ENCODE peak calls at places on chromosomes 12 and 14, in eight cellular contexts. One of them, this sample, is unnamed.

GRCh38 chr14:31465113-31465512 is 7.8 kb upstream of the DTD2 start:
- DNase-seq in nephron progenitor cell: no peak
- DNase-seq in esophagus squamous epithelium: no peak
- DNase-seq in CD4-positive, alpha-beta T cell: no peak
- DNase-seq in cardiac muscle cell: peak; percentile 7
- DNase-seq in H9: no peak
- DNase-seq in fibroblast of villous mesenchyme: peak; percentile 49
- DNase-seq in epithelial cell of esophagus: no peak
- DNase-seq in this sample: no peak

GRCh38 chr12:104637616-104638015 is 180.9 kb downstream of the CHST11 start:
- DNase-seq in nephron progenitor cell: no peak
- DNase-seq in esophagus squamous epithelium: no peak
- DNase-seq in CD4-positive, alpha-beta T cell: no peak
- DNase-seq in cardiac muscle cell: no peak
- DNase-seq in H9: no peak
- DNase-seq in fibroblast of villous mesenchyme: no peak
- DNase-seq in epithelial cell of esophagus: no peak
- DNase-seq in this sample: no peak

GRCh38 chr12:131857908-131858850 is 30.0 kb downstream of the MMP17 start:
- DNase-seq in nephron progenitor cell: no peak
- DNase-seq in esophagus squamous epithelium: no peak
- DNase-seq in CD4-positive, alpha-beta T cell: no peak
- DNase-seq in cardiac muscle cell: no peak
- DNase-seq in H9: peak; percentile 29
- DNase-seq in fibroblast of villous mesenchyme: no peak
- DNase-seq in epithelial cell of esophagus: no peak
- DNase-seq in this sample: no peak

GRCh38 chr12:22271036-22271435 is 63.5 kb downstream of the ST8SIA1 start:
- DNase-seq in nephron progenitor cell: no peak
- DNase-seq in esophagus squamous epithelium: no peak
- DNase-seq in CD4-positive, alpha-beta T cell: no peak
- DNase-seq in cardiac muscle cell: peak; percentile 88
- DNase-seq in H9: no peak
- DNase-seq in fibroblast of villous mesenchyme: peak; percentile 55
- DNase-seq in epithelial cell of esophagus: peak; percentile 82
- DNase-seq in this sample: no peak

GRCh38 chr12:53182836-53183235 is 2.1 kb upstream of the CSAD start:
- DNase-seq in nephron progenitor cell: no peak
- DNase-seq in esophagus squamous epithelium: no peak
- DNase-seq in CD4-positive, alpha-beta T cell: no peak
- DNase-seq in cardiac muscle cell: peak; percentile 27
- DNase-seq in H9: no peak
- DNase-seq in fibroblast of villous mesenchyme: no peak
- DNase-seq in epithelial cell of esophagus: peak; percentile 64
- DNase-seq in this sample: no peak

GRCh38 chr12:68565391-68565903 is 45.3 kb upstream of the RAP1B start:
- DNase-seq in nephron progenitor cell: no peak
- DNase-seq in esophagus squamous epithelium: no peak
- DNase-seq in CD4-positive, alpha-beta T cell: no peak
- DNase-seq in cardiac muscle cell: peak; percentile 58
- DNase-seq in H9: no peak
- DNase-seq in fibroblast of villous mesenchyme: peak; percentile 97
- DNase-seq in epithelial cell of esophagus: peak; percentile 58
- DNase-seq in this sample: no peak

GRCh38 chr14:30559638-30560071 is 697 bp downstream of the G2E3 start:
- DNase-seq in nephron progenitor cell: peak; percentile 7
- DNase-seq in esophagus squamous epithelium: no peak
- DNase-seq in CD4-positive, alpha-beta T cell: no peak
- DNase-seq in cardiac muscle cell: peak; percentile 33
- DNase-seq in H9: no peak
- DNase-seq in fibroblast of villous mesenchyme: peak; percentile 55
- DNase-seq in epithelial cell of esophagus: peak; percentile 30
- DNase-seq in this sample: peak; percentile 31

GRCh38 chr14:82720931-82721330 is 1187.3 kb upstream of the SEL1L start:
- DNase-seq in nephron progenitor cell: no peak
- DNase-seq in esophagus squamous epithelium: no peak
- DNase-seq in CD4-positive, alpha-beta T cell: no peak
- DNase-seq in cardiac muscle cell: peak; percentile 14
- DNase-seq in H9: no peak
- DNase-seq in fibroblast of villous mesenchyme: no peak
- DNase-seq in epithelial cell of esophagus: no peak
- DNase-seq in this sample: no peak

GRCh38 chr14:100239200-100239839 is 376 bp downstream of the YY1 start:
- DNase-seq in nephron progenitor cell: peak; percentile 52
- DNase-seq in esophagus squamous epithelium: no peak
- DNase-seq in CD4-positive, alpha-beta T cell: no peak
- DNase-seq in cardiac muscle cell: no peak
- DNase-seq in H9: no peak
- DNase-seq in fibroblast of villous mesenchyme: no peak
- DNase-seq in epithelial cell of esophagus: no peak
- DNase-seq in this sample: no peak

DNA sequence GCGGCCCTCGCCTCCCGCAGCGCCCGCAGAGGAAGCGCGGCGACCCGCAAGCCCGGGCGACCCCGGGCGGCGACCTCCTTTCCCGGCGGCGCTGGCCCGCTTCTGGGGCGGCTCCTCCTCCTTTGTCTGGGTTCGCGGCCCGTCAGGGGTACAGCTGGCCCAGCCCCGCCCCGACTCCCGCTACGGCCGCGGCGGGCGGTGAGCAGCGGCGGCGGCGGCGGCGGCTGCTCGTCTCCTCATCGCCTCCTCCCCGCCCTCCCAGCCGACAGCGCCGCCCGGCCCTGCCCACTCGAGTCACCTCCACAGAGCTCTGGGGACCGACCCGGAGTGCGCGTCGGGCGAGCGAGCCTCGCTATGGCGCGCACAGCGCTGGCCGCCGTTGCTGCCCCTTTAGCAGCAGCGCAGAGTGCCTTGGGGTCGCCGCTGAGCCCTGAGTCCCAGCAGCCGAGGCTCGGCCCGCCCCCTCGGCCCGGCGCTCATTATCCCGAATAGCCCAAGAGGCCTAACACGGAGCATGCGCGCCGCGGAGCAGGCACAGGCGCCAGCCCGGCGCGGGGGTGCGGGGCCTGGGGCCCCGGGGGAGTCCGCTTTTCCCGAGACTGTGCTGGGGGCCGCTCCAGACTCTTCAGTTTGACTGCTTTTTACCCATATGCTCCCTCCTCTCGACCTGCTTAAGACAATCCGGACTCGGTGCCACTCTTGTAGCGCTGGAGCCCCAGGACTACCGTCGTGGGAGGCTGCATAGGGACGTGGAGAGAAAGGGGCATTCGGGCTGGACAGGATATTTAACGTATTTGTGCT is at the start of gene SOS2:
- DNase-seq in nephron progenitor cell: peak; percentile 93
- DNase-seq in esophagus squamous epithelium: peak; percentile 63
- DNase-seq in CD4-positive, alpha-beta T cell: peak; percentile 80
- DNase-seq in cardiac muscle cell: peak; percentile 90
- DNase-seq in H9: peak; percentile 91
- DNase-seq in fibroblast of villous mesenchyme: peak; percentile 84
- DNase-seq in epithelial cell of esophagus: peak; percentile 87
- DNase-seq in this sample: peak; percentile 93
- TF ChIP-seq CTCF in nephron progenitor cell: no peak
- TF ChIP-seq CTCF in esophagus squamous epithelium: peak; percentile 13
- TF ChIP-seq CTCF in CD4-positive, alpha-beta T cell: no peak
- TF ChIP-seq CTCF in cardiac muscle cell: peak; percentile 2
- TF ChIP-seq CTCF in H9: no peak
- TF ChIP-seq CTCF in fibroblast of villous mesenchyme: no peak
- TF ChIP-seq CTCF in epithelial cell of esophagus: no peak
- TF ChIP-seq CTCF in this sample: no peak

GRCh38 chr14:49687942-49688700 is at the start of gene POLE2:
- DNase-seq in nephron progenitor cell: peak; percentile 86
- DNase-seq in esophagus squamous epithelium: peak; percentile 2
- DNase-seq in CD4-positive, alpha-beta T cell: peak; percentile 70
- DNase-seq in cardiac muscle cell: peak; percentile 80
- DNase-seq in H9: peak; percentile 82
- DNase-seq in fibroblast of villous mesenchyme: peak; percentile 66
- DNase-seq in epithelial cell of esophagus: peak; percentile 72
- DNase-seq in this sample: peak; percentile 89
- TF ChIP-seq CTCF in nephron progenitor cell: no peak
- TF ChIP-seq CTCF in esophagus squamous epithelium: peak; percentile 13
- TF ChIP-seq CTCF in CD4-positive, alpha-beta T cell: no peak
- TF ChIP-seq CTCF in cardiac muscle cell: no peak
- TF ChIP-seq CTCF in H9: no peak
- TF ChIP-seq CTCF in fibroblast of villous mesenchyme: no peak
- TF ChIP-seq CTCF in epithelial cell of esophagus: peak; percentile 6
- TF ChIP-seq CTCF in this sample: no peak

GRCh38 chr12:2057041-2057792 is 4.4 kb downstream of the CACNA1C start:
- DNase-seq in nephron progenitor cell: peak; percentile 88
- DNase-seq in esophagus squamous epithelium: no peak
- DNase-seq in CD4-positive, alpha-beta T cell: peak; percentile 16
- DNase-seq in cardiac muscle cell: peak; percentile 73
- DNase-seq in H9: peak; percentile 96
- DNase-seq in fibroblast of villous mesenchyme: peak; percentile 64
- DNase-seq in epithelial cell of esophagus: peak; percentile 19
- DNase-seq in this sample: peak; percentile 55
- TF ChIP-seq CTCF in nephron progenitor cell: peak; percentile 84
- TF ChIP-seq CTCF in esophagus squamous epithelium: peak; percentile 51
- TF ChIP-seq CTCF in CD4-positive, alpha-beta T cell: no peak
- TF ChIP-seq CTCF in cardiac muscle cell: peak; percentile 91
- TF ChIP-seq CTCF in H9: peak; percentile 97
- TF ChIP-seq CTCF in fibroblast of villous mesenchyme: peak; percentile 86
- TF ChIP-seq CTCF in epithelial cell of esophagus: peak; percentile 50
- TF ChIP-seq CTCF in this sample: peak; percentile 44

DNA sequence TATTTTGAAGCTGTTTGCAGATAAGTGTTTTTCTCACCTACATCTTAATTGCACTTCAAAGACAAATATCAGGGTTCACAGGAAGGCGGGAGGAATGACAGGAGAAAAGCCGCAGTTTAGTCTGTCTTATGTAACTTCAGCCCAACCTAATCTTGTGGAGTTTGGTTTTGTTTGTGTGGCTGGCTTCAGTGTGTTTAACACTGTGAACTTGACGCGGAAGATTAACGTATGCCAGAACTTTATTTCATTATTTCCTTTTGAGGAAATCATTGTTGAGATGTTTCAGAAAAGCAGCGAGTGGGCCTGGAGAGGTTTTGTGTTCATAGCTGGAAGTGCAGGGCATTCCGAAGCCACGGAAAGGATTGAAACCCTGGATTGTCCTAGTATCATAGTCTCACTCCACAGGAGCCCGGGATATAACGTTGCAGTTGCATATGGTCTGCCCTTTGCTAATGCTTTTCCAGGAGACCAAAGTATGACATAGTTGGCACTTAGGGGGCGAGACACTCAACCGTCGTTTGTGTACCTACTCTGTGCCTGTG is 2.0 kb downstream of the PELI2 start:
- DNase-seq in nephron progenitor cell: no peak
- DNase-seq in esophagus squamous epithelium: no peak
- DNase-seq in CD4-positive, alpha-beta T cell: no peak
- DNase-seq in cardiac muscle cell: peak; percentile 84
- DNase-seq in H9: no peak
- DNase-seq in fibroblast of villous mesenchyme: peak; percentile 6
- DNase-seq in epithelial cell of esophagus: no peak
- DNase-seq in this sample: no peak
- TF ChIP-seq CTCF in nephron progenitor cell: no peak
- TF ChIP-seq CTCF in esophagus squamous epithelium: no peak
- TF ChIP-seq CTCF in CD4-positive, alpha-beta T cell: no peak
- TF ChIP-seq CTCF in cardiac muscle cell: peak; percentile 14
- TF ChIP-seq CTCF in H9: no peak
- TF ChIP-seq CTCF in fibroblast of villous mesenchyme: no peak
- TF ChIP-seq CTCF in epithelial cell of esophagus: no peak
- TF ChIP-seq CTCF in this sample: no peak

DNA sequence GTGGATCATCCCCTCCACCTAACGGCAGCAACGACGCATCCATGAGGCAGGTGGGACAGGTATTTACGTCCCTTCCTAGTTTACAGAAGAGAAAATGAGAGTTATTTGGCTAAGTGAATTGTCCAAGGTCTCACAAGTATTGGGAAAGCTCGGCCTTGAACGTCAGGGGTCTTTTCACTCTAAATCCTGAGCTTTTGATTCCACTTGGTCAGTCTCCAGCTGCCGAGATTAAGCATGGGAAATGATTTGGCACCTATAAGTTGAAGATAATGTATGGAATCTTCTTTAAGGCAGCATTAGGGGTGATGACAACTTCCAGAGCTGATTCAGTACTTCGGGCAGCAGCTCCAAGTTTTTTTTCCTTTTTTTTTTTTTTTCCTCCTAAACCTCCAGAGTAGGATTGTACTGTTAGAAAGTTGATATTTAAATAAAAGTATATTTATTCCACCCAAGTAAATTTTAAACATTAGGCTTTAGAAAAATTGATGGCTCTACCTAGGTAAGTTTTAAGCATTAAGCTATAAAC is 741 bp downstream of the FAM234B start:
- DNase-seq in nephron progenitor cell: no peak
- DNase-seq in esophagus squamous epithelium: no peak
- DNase-seq in CD4-positive, alpha-beta T cell: no peak
- DNase-seq in cardiac muscle cell: peak; percentile 29
- DNase-seq in H9: no peak
- DNase-seq in fibroblast of villous mesenchyme: no peak
- DNase-seq in epithelial cell of esophagus: peak; percentile 19
- DNase-seq in this sample: no peak
- TF ChIP-seq CTCF in nephron progenitor cell: no peak
- TF ChIP-seq CTCF in esophagus squamous epithelium: no peak
- TF ChIP-seq CTCF in CD4-positive, alpha-beta T cell: no peak
- TF ChIP-seq CTCF in cardiac muscle cell: no peak
- TF ChIP-seq CTCF in H9: no peak
- TF ChIP-seq CTCF in fibroblast of villous mesenchyme: no peak
- TF ChIP-seq CTCF in epithelial cell of esophagus: no peak
- TF ChIP-seq CTCF in this sample: no peak

GRCh38 chr14:79861111-79861510 is 350.2 kb downstream of the DIO2 start:
- DNase-seq in nephron progenitor cell: no peak
- DNase-seq in esophagus squamous epithelium: no peak
- DNase-seq in CD4-positive, alpha-beta T cell: no peak
- DNase-seq in cardiac muscle cell: no peak
- DNase-seq in H9: peak; percentile 55
- DNase-seq in fibroblast of villous mesenchyme: no peak
- DNase-seq in epithelial cell of esophagus: no peak
- DNase-seq in this sample: no peak
- TF ChIP-seq CTCF in nephron progenitor cell: no peak
- TF ChIP-seq CTCF in esophagus squamous epithelium: no peak
- TF ChIP-seq CTCF in CD4-positive, alpha-beta T cell: no peak
- TF ChIP-seq CTCF in cardiac muscle cell: no peak
- TF ChIP-seq CTCF in H9: peak; percentile 67
- TF ChIP-seq CTCF in fibroblast of villous mesenchyme: no peak
- TF ChIP-seq CTCF in epithelial cell of esophagus: no peak
- TF ChIP-seq CTCF in this sample: no peak

GRCh38 chr12:117671734-117672133 is 297.1 kb downstream of the KSR2 start:
- DNase-seq in nephron progenitor cell: peak; percentile 72
- DNase-seq in esophagus squamous epithelium: no peak
- DNase-seq in CD4-positive, alpha-beta T cell: no peak
- DNase-seq in cardiac muscle cell: peak; percentile 0
- DNase-seq in H9: peak; percentile 91
- DNase-seq in fibroblast of villous mesenchyme: no peak
- DNase-seq in epithelial cell of esophagus: no peak
- DNase-seq in this sample: peak; percentile 20
- TF ChIP-seq CTCF in nephron progenitor cell: peak; percentile 53
- TF ChIP-seq CTCF in esophagus squamous epithelium: no peak
- TF ChIP-seq CTCF in CD4-positive, alpha-beta T cell: no peak
- TF ChIP-seq CTCF in cardiac muscle cell: no peak
- TF ChIP-seq CTCF in H9: peak; percentile 82
- TF ChIP-seq CTCF in fibroblast of villous mesenchyme: peak; percentile 20
- TF ChIP-seq CTCF in epithelial cell of esophagus: no peak
- TF ChIP-seq CTCF in this sample: peak; percentile 57

This sample was measured in GM20000.